ENCODE peak calls at places on chromosome 21, in seven cellular contexts. R is heart right ventricle, N is H9, V is dorsolateral prefrontal cortex, P is fibroblast of lung, K is aorta, W is left lung. F is an unnamed sample.

GRCh38 chr21:32413697-32414578 is 1.4 kb downstream of the EVA1C start:
- DNase-seq in R (no peak), N (no peak), V (no peak), P (peak; percentile 67), K (no peak), W (peak; percentile 61), F (no peak)

GRCh38 chr21:38879912-38880577 is 74.3 kb downstream of the ETS2 start:
- DNase-seq in R (no peak), N (no peak), V (no peak), P (no peak), K (no peak), W (no peak), F (no peak)

GRCh38 chr21:31597683-31598082 is 61.8 kb upstream of the SOD1 start:
- DNase-seq in R (no peak), N (peak; percentile 38), V (no peak), P (no peak), K (no peak), W (no peak), F (no peak)

GRCh38 chr21:14560139-14560538 is 14.0 kb upstream of the SAMSN1 start:
- DNase-seq in R (no peak), N (no peak), V (no peak), P (no peak), K (no peak), W (no peak), F (no peak)

GRCh38 chr21:35658242-35658641 is 402.1 kb downstream of the SETD4 start:
- DNase-seq in R (no peak), N (no peak), V (no peak), P (peak; percentile 93), K (no peak), W (no peak), F (no peak)

GRCh38 chr21:17461582-17461981 is 51.3 kb upstream of the CXADR start:
- DNase-seq in R (no peak), N (no peak), V (no peak), P (peak; percentile 65), K (no peak), W (no peak), F (no peak)

GRCh38 chr21:31078796-31079195 is 40.5 kb upstream of the KRTAP19-8 start:
- DNase-seq in R (no peak), N (no peak), V (no peak), P (no peak), K (no peak), W (no peak), F (no peak)

GRCh38 chr21:43294194-43294902 is 125.5 kb downstream of the CRYAA start:
- DNase-seq in R (peak; percentile 58), N (no peak), V (peak; percentile 46), P (no peak), K (peak; percentile 9), W (no peak), F (no peak)

GRCh38 chr21:25421327-25422028 is 185.8 kb downstream of the MRPL39 start:
- DNase-seq in R (no peak), N (peak; percentile 44), V (no peak), P (peak; percentile 76), K (no peak), W (no peak), F (no peak)

GRCh38 chr21:38897532-38898421 is 92.0 kb downstream of the ETS2 start:
- DNase-seq in R (no peak), N (no peak), V (no peak), P (no peak), K (no peak), W (no peak), F (no peak)

GRCh38 chr21:42431196-42431595 is 27.5 kb downstream of the UBASH3A start:
- DNase-seq in R (no peak), N (no peak), V (no peak), P (no peak), K (no peak), W (no peak), F (no peak)

GRCh38 chr21:18760247-18760646 is 356.7 kb upstream of the TMPRSS15 start:
- DNase-seq in R (no peak), N (no peak), V (no peak), P (no peak), K (no peak), W (no peak), F (no peak)

GRCh38 chr21:42460391-42461184 is 35.4 kb downstream of the RSPH1 start:
- DNase-seq in R (no peak), N (peak; percentile 50), V (no peak), P (no peak), K (no peak), W (no peak), F (no peak)

GRCh38 chr21:27298465-27298864 is 331.6 kb upstream of the ADAMTS5 start:
- DNase-seq in R (no peak), N (no peak), V (no peak), P (peak; percentile 23), K (no peak), W (no peak), F (no peak)

GRCh38 chr21:36433011-36433709 is 46.8 kb downstream of the CLDN14 start:
- DNase-seq in R (no peak), N (no peak), V (no peak), P (no peak), K (no peak), W (no peak), F (no peak)

GRCh38 chr21:23624281-23624680 is 1983.0 kb downstream of the MRPL39 start:
- DNase-seq in R (no peak), N (no peak), V (no peak), P (no peak), K (no peak), W (no peak), F (no peak)

GRCh38 chr21:39712976-39713375 is 32.0 kb upstream of the IGSF5 start:
- DNase-seq in R (no peak), N (peak; percentile 58), V (no peak), P (no peak), K (no peak), W (no peak), F (no peak)

GRCh38 chr21:32578107-32578691 is 7.1 kb downstream of the TCP10L start:
- DNase-seq in R (no peak), N (peak; percentile 79), V (no peak), P (no peak), K (no peak), W (no peak), F (no peak)

GRCh38 chr21:14995695-14996490 is 68.9 kb downstream of the NRIP1 start:
- DNase-seq in R (no peak), N (no peak), V (no peak), P (peak; percentile 29), K (no peak), W (no peak), F (no peak)

GRCh38 chr21:31530364-31530763 is 129.1 kb upstream of the SOD1 start:
- DNase-seq in R (no peak), N (no peak), V (no peak), P (no peak), K (no peak), W (no peak), F (no peak)

GRCh38 chr21:36647279-36648093 is 51.4 kb upstream of the SIM2 start:
- DNase-seq in R (no peak), N (peak; percentile 57), V (no peak), P (peak; percentile 38), K (no peak), W (no peak), F (no peak)

GRCh38 chr21:38917045-38917774 is 111.5 kb downstream of the ETS2 start:
- DNase-seq in R (no peak), N (no peak), V (no peak), P (no peak), K (no peak), W (no peak), F (no peak)

GRCh38 chr21:16420086-16420724 is 690.4 kb downstream of the USP25 start:
- DNase-seq in R (no peak), N (no peak), V (no peak), P (peak; percentile 69), K (peak; percentile 59), W (no peak), F (no peak)

GRCh38 chr21:36927718-36928117 is 38.8 kb downstream of the HLCS start:
- DNase-seq in R (peak; percentile 73), N (peak; percentile 80), V (peak; percentile 86), P (peak; percentile 89), K (peak; percentile 86), W (peak; percentile 56), F (no peak)

GRCh38 chr21:28761709-28762356 is 230.8 kb downstream of the LTN1 start:
- DNase-seq in R (no peak), N (no peak), V (no peak), P (no peak), K (no peak), W (no peak), F (no peak)
- H3K27ac ChIP-seq in R (no peak overlapping the region), N (no peak overlapping the region), V (no peak overlapping the region), P (no peak overlapping the region), K (no peak overlapping the region), W (peak overlapping the region; percentile 19), F (no peak overlapping the region)

DNA sequence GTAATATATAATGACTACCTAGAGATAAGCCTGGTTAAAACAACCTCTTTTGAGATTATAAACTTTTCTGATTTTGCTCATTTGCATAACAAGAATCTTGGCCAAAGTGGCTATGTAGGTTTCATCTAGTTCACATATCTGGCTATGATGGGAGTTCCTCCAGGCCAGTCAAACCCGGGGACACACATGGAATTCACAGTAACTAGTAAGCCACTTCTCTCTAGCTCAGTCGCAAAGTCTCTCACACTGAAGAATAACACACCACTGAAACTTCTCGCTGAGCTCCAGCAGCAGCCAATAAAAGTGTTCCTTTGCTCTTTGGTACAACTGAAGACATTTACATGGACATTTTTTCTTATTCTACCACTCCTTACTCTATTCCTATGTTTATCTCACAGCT is 36.0 kb upstream of the GRIK1 start:
- DNase-seq in R (no peak), N (no peak), V (no peak), P (no peak), K (no peak), W (no peak), F (no peak)
- H3K27ac ChIP-seq in R (no peak overlapping the region), N (no peak overlapping the region), V (no peak overlapping the region), P (no peak overlapping the region), K (no peak overlapping the region), W (no peak overlapping the region), F (no peak overlapping the region)

DNA sequence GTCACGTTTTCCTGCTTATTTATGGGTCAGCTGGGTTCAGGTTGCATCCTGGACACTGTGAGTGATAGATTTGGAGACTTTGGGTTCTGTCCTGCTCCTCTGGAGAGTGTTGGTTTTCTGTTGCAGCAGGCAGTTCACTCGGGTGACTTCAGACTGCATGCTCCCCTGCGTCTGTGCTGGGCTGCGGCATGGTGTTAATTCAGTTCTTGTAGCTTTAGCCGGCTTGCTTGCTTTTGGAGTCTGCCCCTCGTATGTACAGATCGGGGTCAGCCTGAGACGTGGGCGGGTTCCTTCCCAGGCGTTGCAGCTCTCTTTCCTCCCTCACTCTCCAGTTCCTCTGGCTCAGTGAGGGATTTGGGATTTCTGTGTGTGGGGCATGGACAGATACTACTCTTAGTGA is 38.0 kb downstream of the PCNT start:
- DNase-seq in R (no peak), N (no peak), V (no peak), P (no peak), K (no peak), W (no peak), F (no peak)
- H3K27ac ChIP-seq in R (no peak overlapping the region), N (no peak overlapping the region), V (no peak overlapping the region), P (no peak overlapping the region), K (no peak overlapping the region), W (no peak overlapping the region), F (no peak overlapping the region)

DNA sequence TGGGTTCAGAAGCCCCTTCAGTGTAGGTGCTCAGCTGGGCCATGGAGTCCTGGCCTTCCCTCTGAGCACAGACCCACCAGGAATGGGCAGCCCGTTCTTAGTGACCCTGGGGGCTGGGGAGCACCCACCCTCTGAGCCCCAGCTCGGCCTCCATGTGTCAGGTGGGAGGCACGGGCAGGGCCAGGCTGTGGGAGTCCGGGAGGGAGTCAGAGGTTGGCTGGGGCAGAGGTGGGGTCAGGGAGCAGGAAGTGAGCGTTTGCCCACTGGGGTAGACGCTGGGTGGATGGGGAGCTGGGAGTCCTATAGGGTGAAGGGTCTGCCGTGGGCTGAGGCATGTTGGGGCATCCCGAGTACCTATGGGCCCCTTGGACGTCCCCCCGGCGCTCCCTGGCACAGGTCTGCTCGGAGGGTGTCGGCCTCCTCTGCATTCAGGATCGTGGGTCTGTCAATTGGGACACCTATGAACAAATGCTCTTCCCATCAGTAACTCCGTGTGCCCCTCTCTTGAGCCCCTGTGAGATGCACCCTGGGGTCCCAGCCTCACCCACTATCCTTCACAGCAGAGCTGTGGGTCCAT is 30.5 kb downstream of the COL18A1 start:
- DNase-seq in R (no peak), N (no peak), V (no peak), P (no peak), K (no peak), W (no peak), F (no peak)
- H3K27ac ChIP-seq in R (no peak overlapping the region), N (no peak overlapping the region), V (no peak overlapping the region), P (no peak overlapping the region), K (no peak overlapping the region), W (no peak overlapping the region), F (peak overlapping the region; percentile 59)